ENCODE peak calls at places on chromosomes 13 and 19, in five cellular contexts. I is neural progenitor cell, N is fibroblast of lung, R is mammary epithelial cell, W is endodermal cell. X is an unnamed sample. For H3K4me1, the result is how much of the 10 kb centered on the place peaks cover.

GRCh38 chr13:25330541-25330940 is 29.1 kb downstream of the NUP58 start:
- DNase-seq in N (peak), W (no peak), R (peak), I (no peak), X (no peak)

GRCh38 chr19:7529610-7530490 is 5.7 kb upstream of the PNPLA6 start:
- DNase-seq in I (no peak), R (no peak), N (no peak), W (no peak), X (no peak)

GRCh38 chr19:45637890-45638667 is 1.1 kb downstream of the EML2 start:
- DNase-seq in I (no peak), N (peak), R (peak), W (peak), X (peak)

GRCh38 chr19:31223805-31224534 is 125.3 kb downstream of the TSHZ3 start:
- DNase-seq in R (no peak), W (no peak), I (no peak), N (peak), X (no peak)

GRCh38 chr13:110330491-110331001 is 23.5 kb downstream of the COL4A2 start:
- DNase-seq in W (no peak), R (no peak), I (no peak), N (peak), X (no peak)

GRCh38 chr19:35038623-35039512 is 2.7 kb upstream of the HPN start:
- DNase-seq in R (no peak), N (peak), I (no peak), W (no peak), X (no peak)

GRCh38 chr13:68257111-68257842 is 1027.1 kb upstream of the PCDH9 start:
- DNase-seq in W (no peak), R (no peak), I (no peak), N (no peak), X (no peak)

GRCh38 chr19:19704836-19705235 is 28.1 kb downstream of the ZNF14 start:
- DNase-seq in R (no peak), I (no peak), W (no peak), N (no peak), X (no peak)

GRCh38 chr19:52492991-52493470 is 34.4 kb upstream of the ZNF808 start:
- DNase-seq in W (peak), N (no peak), I (peak), R (no peak), X (no peak)

GRCh38 chr19:23440791-23441190 is 45.5 kb upstream of the ZNF91 start:
- DNase-seq in I (no peak), N (no peak), R (no peak), W (peak), X (no peak)

GRCh38 chr19:14561832-14562351 is 10.0 kb downstream of the NDUFB7 start:
- DNase-seq in W (peak), I (no peak), R (peak), N (peak), X (no peak)

GRCh38 chr13:36530050-36530789 is 97.9 kb downstream of the CCNA1 start:
- DNase-seq in R (peak), W (peak), N (peak), I (peak), X (no peak)

DNA sequence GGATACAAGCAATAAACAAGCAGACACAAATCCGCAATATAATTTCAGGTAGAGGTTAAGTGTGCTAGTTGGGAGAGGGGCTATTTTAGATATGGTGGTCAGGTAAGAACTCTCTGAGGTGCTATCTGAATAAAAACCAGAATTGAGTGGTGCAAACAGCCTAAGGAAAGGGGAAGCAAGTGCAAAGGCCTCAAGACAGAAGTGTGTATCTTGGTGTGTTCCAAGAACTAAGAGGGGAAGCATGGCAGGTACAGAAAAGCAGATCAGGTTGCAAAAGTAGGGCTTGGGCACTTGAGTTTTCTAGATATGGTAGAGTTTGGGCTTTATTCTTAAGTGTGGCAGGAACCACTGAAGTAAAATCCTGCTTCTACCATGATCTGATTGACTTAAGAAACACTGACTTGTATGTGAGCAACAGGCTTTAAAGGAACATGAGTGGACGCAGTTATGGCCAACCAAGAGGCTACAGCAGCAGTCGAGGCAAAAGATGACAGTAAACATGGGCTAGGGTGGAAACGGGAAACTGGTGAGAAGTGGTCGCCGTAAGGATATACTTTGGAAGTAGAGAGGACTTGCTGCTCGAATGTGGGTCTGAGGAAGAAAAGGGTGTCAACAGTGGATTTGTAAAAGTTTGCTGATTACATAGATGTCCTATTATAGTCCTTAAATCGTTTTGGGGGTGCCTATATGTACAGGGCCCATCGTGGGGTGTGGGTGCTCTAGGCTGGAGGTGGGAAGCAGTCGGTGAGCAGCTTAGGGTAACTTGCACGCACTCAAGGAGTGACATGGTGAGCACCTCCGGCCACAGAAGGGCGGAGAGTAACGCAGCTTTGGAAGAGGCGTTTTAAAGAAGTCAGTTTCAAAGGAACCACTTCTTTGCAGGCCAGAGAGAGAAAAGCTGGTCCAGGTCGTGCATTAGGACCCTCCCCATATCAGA is 678 bp downstream of the TGDS start:
- DNase-seq in N (peak), R (peak), W (peak), I (peak), X (peak)
- H3K4me1 ChIP-seq in N (under half), R (under half), W (under half), I (under half), X (under half)

GRCh38 chr19:5153601-5154128 is 184.8 kb downstream of the KDM4B start:
- DNase-seq in W (no peak), N (no peak), R (no peak), I (no peak), X (no peak)

GRCh38 chr19:5152767-5153532 is 184.0 kb downstream of the KDM4B start:
- DNase-seq in R (no peak), W (no peak), I (no peak), N (no peak), X (no peak)

GRCh38 chr19:5155586-5156210 is 184.9 kb downstream of the PTPRS start:
- DNase-seq in W (no peak), I (no peak), R (no peak), N (no peak), X (no peak)

GRCh38 chr19:5154799-5155426 is 185.7 kb downstream of the PTPRS start:
- DNase-seq in W (no peak), I (no peak), R (no peak), N (no peak), X (no peak)

GRCh38 chr19:5154129-5154798 is 185.4 kb downstream of the KDM4B start:
- DNase-seq in N (no peak), R (no peak), I (peak), W (peak), X (peak)
- TF ChIP-seq CTCF in N (peak), R (peak), I (peak), W (peak), X (peak)

DNA sequence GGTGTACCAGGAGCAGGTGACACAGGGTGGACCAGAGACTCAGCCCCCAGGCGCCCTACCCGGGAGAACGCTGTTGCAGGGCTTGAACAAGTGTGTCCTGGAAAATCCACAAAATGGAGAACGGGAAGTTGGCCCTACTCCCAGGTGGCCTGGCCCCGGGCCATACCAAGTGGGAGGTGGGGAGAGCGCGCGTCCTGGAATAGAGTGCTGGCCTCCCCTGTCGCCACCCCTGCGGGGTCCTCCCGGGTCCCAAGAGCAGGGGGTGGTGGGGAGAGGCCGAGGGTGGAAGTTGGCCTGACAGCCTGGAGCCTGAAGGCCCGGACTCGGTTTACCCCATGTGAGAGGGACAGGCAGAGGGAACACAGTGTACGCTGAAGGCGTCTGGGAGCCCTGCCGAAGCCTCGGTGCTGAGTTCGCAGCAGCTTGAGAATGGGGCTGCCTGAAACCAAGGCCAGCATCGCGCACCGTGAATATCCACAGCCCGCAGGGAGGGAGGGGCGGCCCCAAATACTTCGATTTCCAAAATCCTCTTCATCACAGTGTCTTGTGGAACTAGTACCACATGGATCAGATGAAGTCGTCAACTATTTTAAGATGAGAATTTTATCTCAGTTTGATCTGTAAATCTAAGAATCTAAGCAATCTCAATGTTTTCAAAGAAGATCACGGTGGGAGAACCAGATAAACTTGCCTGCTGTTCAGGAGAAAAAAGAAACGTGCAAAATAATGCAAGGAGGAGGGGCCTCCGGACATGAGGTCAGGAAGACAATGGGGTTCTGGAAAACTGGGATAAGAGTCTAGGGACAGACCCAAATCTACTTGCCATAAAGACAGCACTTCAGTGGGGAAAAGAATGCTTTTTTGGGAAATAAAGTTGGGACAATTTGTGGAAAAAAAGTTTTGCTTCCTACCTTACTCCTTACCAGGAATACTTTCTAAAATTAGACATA is 10.4 kb upstream of the KLF16 start:
- DNase-seq in I (no peak), W (no peak), N (no peak), R (no peak), X (no peak)
- H3K9ac ChIP-seq in I (peak), W (no peak), N (peak), R (no peak), X (peak)

GRCh38 chr19:2051771-2052704 is 994 bp upstream of the MKNK2 start:
- DNase-seq in N (no peak), W (no peak), R (no peak), I (no peak), X (peak)

GRCh38 chr19:2055871-2056809 is 5.1 kb upstream of the MKNK2 start:
- DNase-seq in I (no peak), W (peak), R (no peak), N (peak), X (peak)

GRCh38 chr19:2053601-2054389 is 2.8 kb upstream of the MKNK2 start:
- DNase-seq in N (no peak), R (no peak), I (no peak), W (no peak), X (peak)

GRCh38 chr19:2056810-2057192 is 5.8 kb upstream of the MKNK2 start:
- DNase-seq in N (no peak), I (no peak), R (no peak), W (no peak), X (peak)

DNA sequence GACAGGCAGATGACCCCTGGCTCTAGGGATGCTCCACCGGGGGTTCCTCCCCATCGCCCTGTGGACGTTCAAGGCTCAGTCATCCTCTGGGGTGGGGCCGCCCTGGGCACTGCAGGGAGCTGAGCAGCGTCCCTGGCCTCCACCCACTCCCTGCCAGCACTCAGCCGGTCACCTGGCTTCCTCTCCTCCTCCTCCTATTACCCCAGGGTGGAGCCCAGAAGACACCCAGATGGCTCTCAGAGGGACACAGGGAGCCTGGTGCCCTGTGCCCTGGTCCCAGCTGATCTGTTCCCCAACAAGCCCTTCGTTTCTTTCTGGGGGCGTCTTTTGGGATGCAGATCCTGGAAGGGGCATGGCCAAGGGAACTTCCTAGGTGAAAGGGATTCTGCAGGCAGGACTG is 3.7 kb upstream of the MKNK2 start:
- DNase-seq in R (no peak), W (no peak), N (no peak), I (no peak), X (peak)
- H3K4me1 ChIP-seq in R (half or more), W (under half), N (under half), I (under half), X (under half)

DNA sequence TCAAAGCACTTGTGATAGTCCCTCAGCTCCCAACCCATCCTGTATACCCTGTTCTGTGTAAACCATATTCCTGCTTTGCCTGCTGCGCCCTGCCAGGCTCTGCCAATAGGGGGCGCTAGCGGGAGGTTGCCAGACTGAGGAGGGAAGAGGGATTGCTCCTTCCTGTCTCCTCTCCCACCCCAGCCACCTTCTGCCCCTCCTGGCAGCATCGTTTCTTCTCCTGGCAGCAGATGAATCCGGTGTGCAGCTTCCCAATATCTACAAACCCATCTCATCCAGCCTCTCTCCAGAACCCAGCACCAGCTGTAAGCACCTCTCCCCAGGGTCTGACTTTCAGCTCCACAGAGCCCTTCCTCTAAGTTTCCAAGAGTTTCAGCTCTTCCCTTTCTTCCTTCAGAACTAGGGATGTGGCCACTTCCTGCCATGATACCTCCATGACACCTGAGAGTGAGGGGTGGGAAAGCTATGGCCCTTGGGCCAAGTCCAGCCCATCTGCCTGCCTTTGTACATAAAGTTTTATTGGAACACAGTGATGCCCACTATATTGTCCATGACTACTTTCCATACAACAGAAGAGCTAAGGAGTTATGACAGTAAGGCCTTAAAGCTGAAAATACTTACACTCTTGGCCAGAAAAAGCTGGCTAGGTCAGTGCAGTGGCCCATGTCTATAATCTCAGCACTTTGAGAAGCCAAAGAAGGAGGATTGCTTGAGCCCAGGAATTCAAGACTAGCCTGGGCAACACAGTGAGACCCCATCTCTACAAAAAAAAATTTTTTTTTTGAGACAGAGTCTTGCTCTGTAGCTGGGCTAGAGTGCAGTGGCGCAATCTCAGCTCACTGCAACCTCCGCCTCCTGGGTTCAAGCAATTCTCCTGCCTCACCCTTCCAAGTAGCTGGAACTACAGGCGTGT is 34.5 kb upstream of the ATP1A3 start:
- DNase-seq in R (no peak), W (peak), N (no peak), I (peak), X (peak)
- TF ChIP-seq CTCF in R (peak), W (peak), N (peak), I (peak), X (peak)

DNA sequence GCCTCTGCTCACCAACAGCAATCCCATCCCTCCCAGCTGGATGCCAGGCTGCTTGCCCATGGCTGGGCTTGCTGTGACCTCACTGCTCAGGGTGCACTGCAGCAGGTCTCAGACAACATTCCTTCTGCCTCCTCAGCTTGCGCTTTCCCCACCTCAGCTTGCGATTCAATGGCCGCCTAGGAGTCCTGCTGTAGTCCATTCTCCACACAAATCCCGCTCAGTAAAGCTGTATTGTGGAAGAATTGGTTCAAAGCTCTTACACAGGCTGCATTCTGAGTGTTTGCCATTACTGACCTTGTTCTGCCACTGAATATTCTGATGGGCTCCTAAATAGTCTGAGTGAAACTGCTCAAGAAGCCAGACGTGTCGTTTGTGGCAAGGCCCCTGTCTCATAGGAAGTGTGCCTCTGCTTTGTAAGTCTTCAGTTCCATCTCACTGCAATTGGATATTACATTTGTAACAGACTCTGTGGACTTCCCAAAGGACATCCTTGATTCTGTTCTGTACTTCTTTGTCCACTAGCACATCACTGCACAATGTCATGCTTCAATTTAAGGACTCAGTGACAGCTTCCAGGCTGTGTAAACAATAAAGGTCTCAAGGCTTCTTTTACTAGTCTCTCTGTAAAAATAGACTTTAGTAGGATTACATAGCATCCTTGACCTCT is 49.8 kb downstream of the KATNAL1 start:
- DNase-seq in I (peak), R (no peak), W (peak), N (peak), X (no peak)
- H3K9ac ChIP-seq in I (no peak), R (no peak), W (no peak), N (no peak), X (no peak)